ENCODE peak calls at places on chromosomes 16 and 17, in seven cellular contexts. B is WTC11; Q is activated CD8-positive, alpha-beta T cell treated with anti-CD3 and anti-CD28 coated beads for 36 hours; D is hepatocyte; K is AG10803; A is endothelial cell of umbilical vein; C is heart left ventricle. E is an unnamed sample.

GRCh38 chr17:57645950-57646686 is 99.0 kb downstream of the CCDC182 start:
- DNase-seq in B (no peak), Q (peak), D (no peak), K (no peak), A (no peak), C (no peak), E (no peak)

GRCh38 chr16:28146536-28146935 is 65.2 kb downstream of the XPO6 start:
- DNase-seq in B (no peak), Q (no peak), D (no peak), K (no peak), A (no peak), C (no peak), E (no peak)

GRCh38 chr16:27450836-27451341 is 48.9 kb downstream of the IL21R start:
- DNase-seq in B (no peak), Q (peak), D (no peak), K (no peak), A (no peak), C (no peak), E (peak)

GRCh38 chr16:86590501-86591144 is 12.3 kb downstream of the FOXL1 start:
- DNase-seq in B (no peak), Q (no peak), D (peak), K (peak), A (peak), C (no peak), E (peak)

GRCh38 chr16:25613931-25614330 is 77.8 kb upstream of the HS3ST4 start:
- DNase-seq in B (no peak), Q (no peak), D (no peak), K (no peak), A (no peak), C (no peak), E (no peak)

GRCh38 chr17:72984925-72985322 is 107.6 kb downstream of the SLC39A11 start:
- DNase-seq in B (no peak), Q (no peak), D (no peak), K (no peak), A (no peak), C (no peak), E (no peak)

GRCh38 chr16:85626191-85626951 is 13.2 kb downstream of the GSE1 start:
- DNase-seq in B (peak), Q (no peak), D (no peak), K (no peak), A (no peak), C (no peak), E (no peak)

GRCh38 chr17:45788057-45788456 is 3.9 kb downstream of the CRHR1 start:
- DNase-seq in B (no peak), Q (no peak), D (no peak), K (no peak), A (no peak), C (no peak), E (no peak)

GRCh38 chr16:13920510-13920818 is 510 bp downstream of the ERCC4 start:
- DNase-seq in B (no peak), Q (no peak), D (no peak), K (no peak), A (no peak), C (no peak), E (no peak)

GRCh38 chr16:81036751-81037350 is 1.2 kb downstream of the ATMIN start:
- DNase-seq in B (no peak), Q (no peak), D (peak), K (peak), A (peak), C (peak), E (peak)

GRCh38 chr16:84766978-84767773 is 52.6 kb upstream of the CRISPLD2 start:
- DNase-seq in B (no peak), Q (no peak), D (no peak), K (no peak), A (peak), C (no peak), E (no peak)

GRCh38 chr16:15876503-15876902 is 11.9 kb downstream of the CEP20 start:
- DNase-seq in B (no peak), Q (no peak), D (no peak), K (no peak), A (no peak), C (no peak), E (no peak)

GRCh38 chr16:26595199-26595598 is 471.5 kb upstream of the C16orf82 start:
- DNase-seq in B (no peak), Q (no peak), D (no peak), K (no peak), A (no peak), C (no peak), E (no peak)

GRCh38 chr16:79810449-79811189 is 210.1 kb upstream of the MAF start:
- DNase-seq in B (no peak), Q (no peak), D (no peak), K (no peak), A (no peak), C (no peak), E (no peak)

GRCh38 chr17:39666601-39667261 is 1.5 kb upstream of the PNMT start:
- DNase-seq in B (no peak), Q (no peak), D (no peak), K (no peak), A (no peak), C (peak), E (peak)

GRCh38 chr17:17071531-17072360 is 29.5 kb downstream of the MPRIP start:
- DNase-seq in B (no peak), Q (peak), D (no peak), K (no peak), A (no peak), C (no peak), E (no peak)

GRCh38 chr16:61820398-61820797 is 215.8 kb downstream of the CDH8 start:
- DNase-seq in B (no peak), Q (no peak), D (no peak), K (no peak), A (no peak), C (no peak), E (no peak)

GRCh38 chr17:27496501-27496943 is 40.3 kb downstream of the KSR1 start:
- DNase-seq in B (no peak), Q (no peak), D (peak), K (no peak), A (no peak), C (no peak), E (no peak)

GRCh38 chr16:89143911-89144675 is 27.5 kb upstream of the CDH15 start:
- DNase-seq in B (no peak), Q (no peak), D (no peak), K (peak), A (no peak), C (no peak), E (no peak)

GRCh38 chr17:59753522-59754467 is 46.3 kb downstream of the VMP1 start:
- DNase-seq in B (no peak), Q (peak), D (peak), K (peak), A (peak), C (no peak), E (peak)

GRCh38 chr16:50523710-50524109 is 24.5 kb upstream of the NKD1 start:
- DNase-seq in B (no peak), Q (no peak), D (no peak), K (no peak), A (no peak), C (no peak), E (no peak)

GRCh38 chr17:9676084-9676483 is 30.8 kb downstream of the USP43 start:
- DNase-seq in B (no peak), Q (no peak), D (peak), K (no peak), A (no peak), C (no peak), E (no peak)
- TF ChIP-seq CTCF in B (no peak), Q (no peak), D (peak), K (peak), A (no peak), C (peak), E (no peak)

DNA sequence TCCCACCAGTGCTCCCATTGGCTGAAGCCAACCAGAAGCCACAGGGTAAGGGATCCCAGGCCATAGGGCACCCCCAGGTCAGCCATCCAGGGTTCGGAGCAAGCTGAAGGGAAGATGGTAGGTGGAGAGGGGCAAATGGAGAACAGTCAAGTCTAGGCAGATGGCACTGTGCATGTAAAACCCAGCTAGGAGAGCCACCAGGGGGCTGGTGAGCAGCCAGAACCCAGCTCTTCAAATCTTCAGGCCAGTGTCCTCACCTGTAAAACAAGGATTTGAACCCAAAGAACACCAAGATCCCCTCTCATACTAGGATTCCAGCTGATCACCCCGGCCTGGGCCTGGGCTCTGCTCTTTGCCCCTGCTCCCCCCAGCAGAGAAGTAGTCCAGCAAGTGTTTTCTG is 43.5 kb downstream of the GINS3 start:
- DNase-seq in B (no peak), Q (no peak), D (no peak), K (no peak), A (no peak), C (no peak), E (no peak)
- TF ChIP-seq CTCF in B (no peak), Q (no peak), D (no peak), K (no peak), A (peak), C (no peak), E (no peak)

DNA sequence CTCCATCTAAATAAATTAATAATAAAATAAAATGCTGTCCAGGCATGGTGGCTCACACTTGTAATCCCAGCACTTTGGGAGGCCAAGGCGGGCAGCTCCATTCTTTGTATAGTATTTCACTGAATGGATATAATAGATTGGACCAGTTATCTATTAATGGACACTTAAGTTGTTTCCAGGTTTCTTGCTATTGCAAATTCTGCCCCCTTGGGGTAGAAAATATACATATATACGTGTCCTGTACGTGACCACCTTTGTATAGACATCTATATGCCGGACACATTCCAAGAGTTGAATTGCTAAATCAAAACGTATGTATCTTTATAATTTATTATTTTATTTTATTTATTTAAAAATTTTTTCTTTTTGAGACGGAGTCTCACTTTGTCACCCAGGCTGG is 3.9 kb upstream of the EXOC7 start:
- DNase-seq in B (no peak), Q (no peak), D (no peak), K (no peak), A (peak), C (no peak), E (peak)
- TF ChIP-seq CTCF in B (no peak), Q (peak), D (peak), K (peak), A (no peak), C (no peak), E (peak)

DNA sequence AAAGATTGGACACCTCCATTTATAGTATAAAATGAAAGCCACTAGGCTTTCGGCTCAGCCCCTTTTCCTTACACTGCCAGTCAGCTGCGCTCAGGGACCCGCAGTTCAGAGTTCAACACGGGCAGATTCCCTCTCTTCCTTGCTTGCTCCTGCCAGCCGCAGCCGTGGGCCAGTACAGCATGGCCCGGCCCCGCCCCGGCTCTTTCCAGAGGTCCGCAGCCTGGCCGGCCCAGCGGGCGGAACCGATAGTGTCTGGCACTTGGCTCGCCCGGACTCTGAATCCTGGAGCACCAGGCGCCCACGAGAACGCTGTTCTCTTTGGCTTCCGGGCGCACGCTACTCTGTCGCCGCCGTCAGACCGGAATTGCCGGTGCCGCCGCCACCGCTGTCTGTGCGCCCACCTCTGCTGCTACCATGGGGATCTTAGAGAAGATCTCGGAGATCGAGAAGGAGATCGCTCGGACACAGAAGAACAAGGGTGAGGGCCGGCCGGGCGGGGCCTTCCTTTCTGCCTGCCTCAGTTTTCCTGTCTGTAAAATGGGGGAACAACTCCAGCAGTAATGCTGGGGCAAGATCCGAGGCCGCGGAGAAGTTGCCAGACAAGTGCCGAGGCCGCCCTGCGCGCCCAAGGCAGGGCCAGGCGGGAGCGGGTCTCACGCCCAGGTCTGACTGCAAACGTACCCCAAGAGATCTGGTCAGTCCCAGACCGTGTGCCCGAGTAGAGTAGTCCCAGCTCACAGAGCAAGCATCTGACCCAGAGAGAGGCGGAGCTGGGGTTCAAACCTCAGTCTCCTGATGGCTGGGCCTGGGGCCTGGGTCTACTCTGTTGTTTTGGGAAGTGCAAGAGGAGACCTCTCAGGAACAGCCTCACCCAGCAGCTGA is at the start of gene DRG2:
- DNase-seq in B (peak), Q (peak), D (peak), K (peak), A (peak), C (peak), E (peak)
- TF ChIP-seq CTCF in B (no peak), Q (no peak), D (no peak), K (no peak), A (no peak), C (no peak), E (no peak)

GRCh38 chr16:55655709-55656694 is at the start of gene SLC6A2:
- DNase-seq in B (peak), Q (no peak), D (peak), K (no peak), A (no peak), C (no peak), E (peak)
- TF ChIP-seq CTCF in B (no peak), Q (no peak), D (no peak), K (no peak), A (peak), C (no peak), E (no peak)

GRCh38 chr17:6970992-6971391 is 24.9 kb upstream of the ALOX12 start:
- DNase-seq in B (no peak), Q (no peak), D (no peak), K (no peak), A (no peak), C (no peak), E (no peak)

GRCh38 chr17:6969323-6969726 is 26.5 kb upstream of the ALOX12 start:
- DNase-seq in B (no peak), Q (no peak), D (no peak), K (no peak), A (peak), C (no peak), E (no peak)
- TF ChIP-seq CTCF in B (no peak), Q (no peak), D (no peak), K (no peak), A (no peak), C (no peak), E (no peak)

GRCh38 chr17:49616086-49616485 is 40.4 kb downstream of the NXPH3 start:
- DNase-seq in B (no peak), Q (no peak), D (no peak), K (no peak), A (no peak), C (no peak), E (peak)
- TF ChIP-seq CTCF in B (no peak), Q (no peak), D (peak), K (peak), A (peak), C (no peak), E (peak)

GRCh38 chr16:75252049-75252864 is 833 bp upstream of the BCAR1 start:
- DNase-seq in B (no peak), Q (no peak), D (no peak), K (no peak), A (no peak), C (peak), E (no peak)

GRCh38 chr16:75252946-75253911 is 1.8 kb upstream of the BCAR1 start:
- DNase-seq in B (peak), Q (no peak), D (peak), K (peak), A (peak), C (peak), E (peak)

GRCh38 chr16:75256059-75256870 is 4.8 kb upstream of the BCAR1 start:
- DNase-seq in B (peak), Q (no peak), D (peak), K (no peak), A (peak), C (peak), E (no peak)

GRCh38 chr16:75256871-75257343 is 5.5 kb upstream of the BCAR1 start:
- DNase-seq in B (peak), Q (no peak), D (peak), K (peak), A (peak), C (peak), E (peak)

GRCh38 chr16:75254359-75254837 is 3.0 kb upstream of the BCAR1 start:
- DNase-seq in B (peak), Q (no peak), D (peak), K (peak), A (peak), C (peak), E (peak)
- TF ChIP-seq CTCF in B (no peak), Q (no peak), D (no peak), K (no peak), A (no peak), C (no peak), E (no peak)

DNA sequence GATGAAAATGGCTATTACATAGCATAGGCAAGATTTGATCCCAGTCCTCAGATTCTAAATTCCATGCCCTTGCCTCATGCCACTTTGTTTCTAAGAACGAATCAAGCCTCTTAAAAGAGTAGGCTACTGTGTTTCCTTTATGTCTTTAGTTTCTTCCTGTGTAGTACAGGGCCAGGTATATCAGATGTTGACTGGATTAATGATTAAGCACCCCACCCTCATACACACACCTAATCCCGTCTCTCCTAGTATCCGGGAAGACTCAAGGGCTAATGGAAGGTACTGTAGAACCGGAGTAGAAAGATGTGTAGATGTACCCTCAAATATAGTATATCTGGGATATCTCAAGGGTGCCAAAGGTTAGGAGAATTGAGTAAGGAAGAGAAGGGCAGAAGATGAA is 6.7 kb downstream of the TOM1L1 start:
- DNase-seq in B (no peak), Q (no peak), D (peak), K (no peak), A (no peak), C (no peak), E (no peak)
- TF ChIP-seq CTCF in B (no peak), Q (no peak), D (no peak), K (no peak), A (no peak), C (no peak), E (no peak)

E was measured in cardiac fibroblast.